ENCODE peak calls at places on chromosome 11, in seven cellular contexts. K is A673, G is tibial nerve, H is aorta, J is cardiac muscle cell, V is heart left ventricle, U is ovary. P is an unnamed sample.

GRCh38 chr11:6755303-6755952 is 16.3 kb downstream of the OR2AG2 start:
- DNase-seq in H (no peak), U (no peak), K (peak; percentile 57), G (peak; percentile 34), V (no peak), J (peak; percentile 63), P (peak; percentile 10)

GRCh38 chr11:35115688-35116030 is 23.3 kb upstream of the CD44 start:
- DNase-seq in V (no peak), K (no peak), G (no peak), J (no peak), H (no peak), U (no peak), P (peak; percentile 10)

GRCh38 chr11:116890193-116890592 is 52.8 kb upstream of the APOA1 start:
- DNase-seq in K (no peak), J (no peak), H (no peak), U (no peak), G (no peak), V (no peak), P (no peak)

GRCh38 chr11:46446343-46446751 is 54.8 kb upstream of the CHRM4 start:
- DNase-seq in K (peak; percentile 67), J (no peak), V (no peak), U (no peak), H (no peak), G (no peak), P (peak; percentile 27)

GRCh38 chr11:35330156-35330889 is 89.0 kb downstream of the SLC1A2 start:
- DNase-seq in U (no peak), J (no peak), K (no peak), H (no peak), G (no peak), V (no peak), P (no peak)

GRCh38 chr11:20360650-20361049 is 2.9 kb upstream of the HTATIP2 start:
- DNase-seq in G (no peak), K (no peak), J (no peak), H (peak; percentile 51), U (no peak), V (no peak), P (no peak)

GRCh38 chr11:30879322-30880020 is 293.3 kb upstream of the MPPED2 start:
- DNase-seq in U (no peak), V (peak; percentile 47), J (peak; percentile 58), H (no peak), G (no peak), K (peak; percentile 61), P (peak; percentile 6)

GRCh38 chr11:64767344-64768299 is 7.8 kb upstream of the PYGM start:
- DNase-seq in H (peak; percentile 89), K (peak; percentile 91), U (peak; percentile 58), G (peak; percentile 82), J (peak; percentile 86), V (peak; percentile 76), P (peak; percentile 60)

GRCh38 chr11:101336858-101337257 is 207.2 kb upstream of the PGR start:
- DNase-seq in K (no peak), H (no peak), J (no peak), U (no peak), G (no peak), V (no peak), P (no peak)

GRCh38 chr11:69587454-69588081 is 53.4 kb upstream of the CCND1 start:
- DNase-seq in U (no peak), V (no peak), G (no peak), K (no peak), H (no peak), J (no peak), P (no peak)

GRCh38 chr11:63937713-63938480 is 905 bp upstream of the NAA40 start:
- DNase-seq in K (no peak), J (no peak), H (no peak), U (peak; percentile 44), G (no peak), V (no peak), P (no peak)

GRCh38 chr11:67434395-67434881 is 3.0 kb downstream of the PTPRCAP start:
- DNase-seq in K (no peak), V (no peak), H (no peak), G (no peak), U (no peak), J (no peak), P (no peak)

GRCh38 chr11:115616941-115617340 is 112.7 kb upstream of the CADM1 start:
- DNase-seq in K (no peak), U (no peak), G (no peak), V (peak; percentile 59), J (no peak), H (no peak), P (peak; percentile 56)

GRCh38 chr11:95147364-95147905 is 57.8 kb downstream of the ENDOD1 start:
- DNase-seq in K (peak; percentile 81), J (no peak), U (no peak), V (no peak), G (no peak), H (no peak), P (peak; percentile 53)

GRCh38 chr11:86143429-86144030 is 74.6 kb upstream of the PICALM start:
- DNase-seq in H (no peak), U (no peak), G (no peak), K (no peak), J (no peak), V (peak; percentile 44), P (no peak)

GRCh38 chr11:102384419-102385052 is 37.5 kb downstream of the BIRC2 start:
- DNase-seq in J (no peak), K (no peak), G (no peak), U (peak; percentile 40), H (no peak), V (peak; percentile 76), P (no peak)

GRCh38 chr11:210122-210802 is 2.8 kb downstream of the RIC8A start:
- DNase-seq in G (no peak), H (no peak), U (peak; percentile 24), V (no peak), J (no peak), K (peak; percentile 18), P (no peak)

GRCh38 chr11:34585870-34586654 is 34.8 kb upstream of the EHF start:
- DNase-seq in V (no peak), G (no peak), H (no peak), U (no peak), J (peak; percentile 72), K (peak; percentile 86), P (peak; percentile 57)

GRCh38 chr11:2739531-2740274 is 39.9 kb upstream of the KCNQ1OT1 start:
- DNase-seq in U (peak; percentile 23), V (peak; percentile 19), H (peak; percentile 52), G (no peak), K (no peak), J (no peak), P (no peak)

GRCh38 chr11:61357233-61357893 is 4.3 kb downstream of the CYB561A3 start:
- DNase-seq in H (no peak), J (no peak), K (no peak), U (no peak), V (no peak), G (no peak), P (no peak)

GRCh38 chr11:96146765-96147164 is 196.2 kb downstream of the MAML2 start:
- DNase-seq in K (peak; percentile 47), G (no peak), J (no peak), H (no peak), U (no peak), V (no peak), P (no peak)

GRCh38 chr11:26201411-26201810 is 130.5 kb upstream of the ANO3 start:
- DNase-seq in H (no peak), U (no peak), K (peak; percentile 6), G (no peak), J (no peak), V (no peak), P (no peak)

GRCh38 chr11:118608268-118609214 is 1.1 kb downstream of the PHLDB1 start:
- DNase-seq in G (peak; percentile 48), H (peak; percentile 96), V (peak; percentile 88), K (peak; percentile 74), J (peak; percentile 51), U (peak; percentile 86), P (peak; percentile 57)
- H3K27me3 ChIP-seq in G (no peaks in the 10 kb centered on the region), H (no peaks in the 10 kb centered on the region), V (no peaks in the 10 kb centered on the region), K (no peaks in the 10 kb centered on the region), J (peaks cover 45% of the 10 kb centered on the region), U (no peaks in the 10 kb centered on the region), P (no peaks in the 10 kb centered on the region)

DNA sequence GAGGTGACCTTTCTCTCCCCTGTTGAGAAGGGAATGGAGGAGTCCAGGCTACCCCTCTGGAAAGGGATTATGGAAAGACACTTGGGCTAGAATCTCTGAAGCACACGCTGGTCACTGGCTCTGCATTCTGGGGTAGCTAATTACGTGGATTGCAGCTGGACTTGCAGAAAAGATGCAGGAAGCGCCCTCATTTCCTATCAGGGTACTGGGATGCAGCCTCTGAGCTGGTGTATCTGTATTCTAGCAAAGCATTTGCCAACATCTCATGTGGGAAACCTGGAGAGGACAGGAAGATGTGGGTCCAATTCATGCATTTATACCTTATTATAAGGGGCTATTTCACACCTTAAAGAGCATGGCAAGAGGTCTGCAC is 44.3 kb downstream of the CD82 start:
- DNase-seq in U (no peak), K (no peak), G (no peak), V (no peak), H (no peak), J (no peak), P (no peak)
- H3K27me3 ChIP-seq in U (no peaks in the 10 kb centered on the region), K (no peaks in the 10 kb centered on the region), G (no peaks in the 10 kb centered on the region), V (no peaks in the 10 kb centered on the region), H (no peaks in the 10 kb centered on the region), J (no peaks in the 10 kb centered on the region), P (no peaks in the 10 kb centered on the region)

DNA sequence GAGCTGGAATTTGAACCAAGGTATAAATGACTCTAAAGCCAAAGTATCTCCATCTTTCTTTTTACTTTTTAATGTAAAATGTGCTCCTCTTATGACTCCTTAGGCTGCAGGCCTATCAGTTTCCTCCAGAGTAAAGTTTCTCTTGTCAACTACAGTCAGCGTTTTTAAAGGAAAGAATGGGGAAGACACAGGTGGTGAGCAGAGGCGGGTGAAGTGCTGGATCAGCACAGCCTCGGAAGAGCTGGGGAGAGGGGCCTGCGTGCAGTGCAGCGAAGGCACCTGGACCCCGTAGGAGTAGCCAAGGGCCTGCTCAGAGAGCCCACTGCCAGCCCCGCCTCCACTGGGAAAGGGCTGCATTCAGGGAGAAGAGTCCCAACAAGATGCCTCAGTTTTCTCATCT is 48.8 kb upstream of the ALX4 start:
- DNase-seq in K (no peak), H (no peak), V (no peak), J (no peak), U (no peak), G (no peak), P (no peak)
- H3K27me3 ChIP-seq in K (no peaks in the 10 kb centered on the region), H (no peaks in the 10 kb centered on the region), V (no peaks in the 10 kb centered on the region), J (peaks cover 3% of the 10 kb centered on the region), U (no peaks in the 10 kb centered on the region), G (no peaks in the 10 kb centered on the region), P (no peaks in the 10 kb centered on the region)

GRCh38 chr11:44311339-44312261 is 1.7 kb upstream of the ALX4 start:
- DNase-seq in U (no peak), K (no peak), V (no peak), G (no peak), H (peak; percentile 62), J (no peak), P (no peak)

GRCh38 chr11:44308923-44309482 is 936 bp downstream of the ALX4 start:
- DNase-seq in J (no peak), H (no peak), G (no peak), V (no peak), U (no peak), K (no peak), P (no peak)

GRCh38 chr11:44309483-44310197 is at the start of gene ALX4:
- DNase-seq in K (peak; percentile 98), J (peak; percentile 72), G (no peak), V (peak; percentile 62), H (peak; percentile 75), U (no peak), P (no peak)

GRCh38 chr11:44310456-44311272 is 725 bp upstream of the ALX4 start:
- DNase-seq in U (no peak), V (no peak), K (peak; percentile 98), H (peak; percentile 67), J (no peak), G (no peak), P (no peak)

DNA sequence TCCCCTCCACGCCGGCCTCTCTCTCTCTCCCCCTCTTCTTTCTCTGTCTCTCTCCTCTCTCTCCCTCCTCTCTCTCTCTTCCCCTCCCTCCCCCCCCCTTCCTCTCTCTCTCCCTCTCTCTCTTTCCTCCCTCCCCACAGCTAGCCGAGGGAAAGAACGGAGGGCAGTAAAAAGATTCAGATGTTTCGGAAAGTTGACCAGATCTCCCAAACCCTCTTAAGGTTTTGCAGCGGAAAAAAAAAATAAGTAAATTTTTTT is 188 bp upstream of the ALX4 start:
- DNase-seq in G (no peak), U (no peak), K (no peak), H (no peak), V (no peak), J (no peak), P (no peak)
- H3K27me3 ChIP-seq in G (no peaks in the 10 kb centered on the region), U (no peaks in the 10 kb centered on the region), K (no peaks in the 10 kb centered on the region), H (no peaks in the 10 kb centered on the region), V (peaks cover 99% of the 10 kb centered on the region), J (peaks cover 100% of the 10 kb centered on the region), P (no peaks in the 10 kb centered on the region)

P was measured in SJCRH30.